ENCODE peak calls at places on chromosome 10, in five cellular contexts. N, E, J, X and V are unnamed samples.

GRCh38 chr10:76675951-76676587 is 961.5 kb downstream of the KCNMA1 start:
- DNase-seq in N (peak), E (no peak), J (no peak), X (peak), V (peak)

GRCh38 chr10:17074548-17074860 is 55.1 kb downstream of the CUBN start:
- DNase-seq in N (no peak), E (no peak), J (no peak), X (no peak), V (peak)

GRCh38 chr10:86958109-86958830 is at the start of gene SNCG:
- DNase-seq in N (no peak), E (no peak), J (no peak), X (no peak), V (no peak)

GRCh38 chr10:19817251-19818046 is 1.2 kb downstream of the PLXDC2 start:
- DNase-seq in N (no peak), E (no peak), J (no peak), X (peak), V (no peak)

GRCh38 chr10:44339218-44339617 is 45.7 kb downstream of the CXCL12 start:
- DNase-seq in N (no peak), E (no peak), J (no peak), X (no peak), V (no peak)

GRCh38 chr10:127278001-127278400 is 81.6 kb upstream of the INSYN2A start:
- DNase-seq in N (no peak), E (no peak), J (no peak), X (no peak), V (no peak)

GRCh38 chr10:110893559-110894179 is 21.9 kb downstream of the PDCD4 start:
- DNase-seq in N (peak), E (no peak), J (no peak), X (no peak), V (peak)

GRCh38 chr10:117987242-117987909 is 59.4 kb downstream of the RAB11FIP2 start:
- DNase-seq in N (no peak), E (no peak), J (no peak), X (no peak), V (no peak)

GRCh38 chr10:74150151-74151056 is at the start of gene AP3M1:
- DNase-seq in N (no peak), E (peak), J (peak), X (peak), V (no peak)

GRCh38 chr10:132666733-132667612 is 119.0 kb downstream of the NKX6-2 start:
- DNase-seq in N (no peak), E (no peak), J (no peak), X (no peak), V (no peak)

GRCh38 chr10:35434533-35434932 is 98.2 kb downstream of the CCNY start:
- DNase-seq in N (no peak), E (no peak), J (no peak), X (no peak), V (no peak)

GRCh38 chr10:117399341-117400196 is 24.3 kb upstream of the PDZD8 start:
- DNase-seq in N (no peak), E (no peak), J (no peak), X (no peak), V (no peak)

GRCh38 chr10:81496626-81497025 is 378.4 kb upstream of the NRG3 start:
- DNase-seq in N (no peak), E (no peak), J (no peak), X (no peak), V (no peak)